ENCODE peak calls at places on chromosome 4, in seven cellular contexts. B, K, T, L, P, O and E are unnamed samples.

GRCh38 chr4:146243141-146243882 is 29.0 kb downstream of the REELD1 start:
- DNase-seq in O (peak), P (peak), K (no peak), L (peak), T (no peak), B (no peak), E (no peak)

GRCh38 chr4:1194028-1194900 is 21.9 kb upstream of the SPON2 start:
- DNase-seq in O (peak), T (no peak), L (no peak), B (no peak), K (no peak), P (no peak), E (peak)

GRCh38 chr4:81472249-81473085 is 760 bp upstream of the RASGEF1B start:
- DNase-seq in O (peak), B (no peak), K (peak), T (no peak), L (peak), P (peak), E (peak)

GRCh38 chr4:145934434-145935047 is 4.1 kb downstream of the ZNF827 start:
- DNase-seq in T (no peak), K (peak), P (no peak), O (no peak), B (no peak), L (peak), E (no peak)

GRCh38 chr4:21948347-21949072 is at the start of gene KCNIP4:
- DNase-seq in L (peak), O (peak), B (peak), T (peak), K (peak), P (peak), E (no peak)

GRCh38 chr4:168880087-168880675 is 129.9 kb downstream of the CBR4 start:
- DNase-seq in K (no peak), P (no peak), T (no peak), B (no peak), L (peak), O (no peak), E (no peak)

GRCh38 chr4:87657525-87657924 is 7.4 kb downstream of the DMP1 start:
- DNase-seq in K (no peak), O (no peak), T (peak), L (peak), P (no peak), B (no peak), E (no peak)

GRCh38 chr4:184385705-184386141 is 88.6 kb downstream of the IRF2 start:
- DNase-seq in K (no peak), B (no peak), T (no peak), L (no peak), P (peak), O (peak), E (no peak)

GRCh38 chr4:26692014-26692726 is 108.3 kb downstream of the TBC1D19 start:
- DNase-seq in O (no peak), K (no peak), L (peak), P (no peak), T (no peak), B (no peak), E (no peak)

GRCh38 chr4:6546681-6547447 is 28.1 kb upstream of the MAN2B2 start:
- DNase-seq in T (peak), K (peak), B (peak), O (peak), L (peak), P (peak), E (peak)